ENCODE peak calls at places on chromosome 13, in six cellular contexts. B is stimulated activated naive CD8-positive, alpha-beta T cell treated with anti-CD3 and anti-CD28 coated beads, Interleukin-15, amount 100 ng/mL, for 72 hours; A is stimulated activated CD4-positive, alpha-beta T cell treated with anti-CD3 and anti-CD28 coated beads, Interleukin-1b, Interleukin-23, amount 100 ng/mL, for 48 hours; L is T-helper 17 cell; O is kidney glomerular epithelial cell; N is D341Med. M is an unnamed sample.

GRCh38 chr13:51397262-51397933 is 55.4 kb downstream of the INTS6 start:
- DNase-seq in B (no peak), A (no peak), L (no peak), O (no peak), N (no peak), M (no peak)

GRCh38 chr13:49641810-49642291 is 13.5 kb downstream of the ARL11 start:
- DNase-seq in B (no peak), A (no peak), L (no peak), O (no peak), N (no peak), M (no peak)

GRCh38 chr13:62629618-62630017 is 1214.0 kb upstream of the PCDH20 start:
- DNase-seq in B (no peak), A (no peak), L (no peak), O (no peak), N (peak), M (no peak)

GRCh38 chr13:74290324-74290773 is 156.1 kb upstream of the KLF12 start:
- DNase-seq in B (peak), A (peak), L (peak), O (peak), N (no peak), M (peak)

GRCh38 chr13:51523082-51523518 is 61.2 kb upstream of the WDFY2 start:
- DNase-seq in B (peak), A (no peak), L (no peak), O (no peak), N (no peak), M (no peak)

GRCh38 chr13:98129059-98129741 is 13.7 kb upstream of the FARP1 start:
- DNase-seq in B (no peak), A (no peak), L (no peak), O (no peak), N (no peak), M (no peak)

GRCh38 chr13:44726214-44726613 is 150.1 kb upstream of the TSC22D1 start:
- DNase-seq in B (no peak), A (no peak), L (no peak), O (no peak), N (no peak), M (no peak)

GRCh38 chr13:27977476-27978300 is 8.6 kb upstream of the CDX2 start:
- DNase-seq in B (no peak), A (no peak), L (no peak), O (no peak), N (no peak), M (peak)

GRCh38 chr13:44007451-44007850 is 127.7 kb downstream of the LACC1 start:
- DNase-seq in B (no peak), A (no peak), L (no peak), O (no peak), N (no peak), M (no peak)

GRCh38 chr13:40344270-40345148 is 321.9 kb downstream of the FOXO1 start:
- DNase-seq in B (no peak), A (no peak), L (no peak), O (no peak), N (no peak), M (no peak)

GRCh38 chr13:111626371-111627305 is 306.2 kb downstream of the TEX29 start:
- DNase-seq in B (no peak), A (no peak), L (no peak), O (no peak), N (no peak), M (no peak)

GRCh38 chr13:93345642-93346220 is 119.1 kb downstream of the GPC6 start:
- DNase-seq in B (no peak), A (no peak), L (no peak), O (no peak), N (no peak), M (no peak)

GRCh38 chr13:74040200-74040599 is 94.0 kb downstream of the KLF12 start:
- DNase-seq in B (peak), A (peak), L (no peak), O (no peak), N (peak), M (no peak)

M was measured in GM06990.